ENCODE peak calls at places on chromosome 1, in four cellular contexts. S, B, E and Y are unnamed samples.

GRCh38 chr1:24309762-24310485 is 9.2 kb upstream of the GRHL3 start:
- DNase-seq in S (peak; percentile 37), E (no peak), B (no peak), Y (no peak)

GRCh38 chr1:209546390-209547080 is 37.0 kb upstream of the CAMK1G start:
- DNase-seq in E (no peak), B (no peak), S (peak; percentile 4), Y (no peak)

GRCh38 chr1:198700016-198700392 is 61.2 kb downstream of the PTPRC start:
- DNase-seq in S (no peak), E (no peak), B (no peak), Y (no peak)

GRCh38 chr1:153386500-153386901 is 4.4 kb downstream of the S100A8 start:
- DNase-seq in E (no peak), S (no peak), B (no peak), Y (no peak)

GRCh38 chr1:206709772-206710456 is 25.2 kb downstream of the MAPKAPK2 start:
- DNase-seq in B (no peak), E (no peak), S (peak; percentile 61), Y (no peak)

GRCh38 chr1:224294775-224295174 is 35.2 kb downstream of the NVL start:
- DNase-seq in E (no peak), B (no peak), S (no peak), Y (no peak)

GRCh38 chr1:186819140-186819539 is 9.6 kb upstream of the PLA2G4A start:
- DNase-seq in S (peak; percentile 89), E (no peak), B (no peak), Y (no peak)

GRCh38 chr1:156797212-156797871 is 19.3 kb downstream of the SH2D2A start:
- DNase-seq in S (peak; percentile 55), E (peak; percentile 68), B (peak; percentile 33), Y (peak; percentile 76)

GRCh38 chr1:223102797-223103533 is 40.1 kb downstream of the TLR5 start:
- DNase-seq in S (no peak), B (no peak), E (peak; percentile 30), Y (no peak)

GRCh38 chr1:175604598-175604997 is 138.8 kb downstream of the TNR start:
- DNase-seq in B (no peak), E (no peak), S (no peak), Y (no peak)

GRCh38 chr1:234532511-234532922 is 53.5 kb upstream of the TARBP1 start:
- DNase-seq in S (no peak), E (no peak), B (no peak), Y (no peak)

GRCh38 chr1:2788506-2789163 is 12.9 kb downstream of the TTC34 start:
- DNase-seq in S (no peak), B (no peak), E (no peak), Y (no peak)

GRCh38 chr1:153567621-153568366 is 2.1 kb upstream of the S100A2 start:
- DNase-seq in S (peak; percentile 43), E (no peak), B (no peak), Y (no peak)

GRCh38 chr1:70818391-70818790 is 229.2 kb downstream of the PTGER3 start:
- DNase-seq in B (no peak), S (no peak), E (no peak), Y (no peak)